ENCODE peak calls at places on chromosomes 5 and 9, in four cellular contexts. Y, L, I and T are unnamed samples.

GRCh38 chr9:134870746-134871667 is 9.6 kb upstream of the FCN2 start:
- DNase-seq in L (no peak), I (no peak), Y (no peak), T (peak)

GRCh38 chr5:154421868-154422267 is 23.9 kb upstream of the SAP30L start:
- DNase-seq in L (peak), I (no peak), Y (peak), T (peak)

GRCh38 chr5:111131356-111131755 is 39.2 kb downstream of the WDR36 start:
- DNase-seq in Y (peak), L (no peak), I (no peak), T (no peak)

GRCh38 chr5:10831416-10831815 is 70.4 kb upstream of the DAP start:
- DNase-seq in Y (no peak), L (peak), I (no peak), T (no peak)

GRCh38 chr5:123474238-123474637 is 37.7 kb upstream of the CSNK1G3 start:
- DNase-seq in I (no peak), L (no peak), Y (no peak), T (no peak)

GRCh38 chr9:111959468-111959941 is 62.9 kb downstream of the UGCG start:
- DNase-seq in Y (peak), L (peak), I (no peak), T (no peak)

GRCh38 chr9:69946800-69947437 is 96.7 kb upstream of the MAMDC2 start:
- DNase-seq in Y (peak), L (peak), I (no peak), T (no peak)

GRCh38 chr5:42522783-42523182 is 99.5 kb downstream of the GHR start:
- DNase-seq in Y (no peak), I (no peak), L (no peak), T (no peak)

GRCh38 chr5:79020861-79021561 is 35.9 kb upstream of the ARSB start:
- DNase-seq in I (peak), Y (peak), L (peak), T (peak)

GRCh38 chr9:8188720-8189407 is 389.3 kb upstream of the DMAC1 start:
- DNase-seq in Y (no peak), I (no peak), L (no peak), T (no peak)

GRCh38 chr9:98236881-98237487 is 18.5 kb downstream of the TBC1D2 start:
- DNase-seq in I (no peak), Y (no peak), L (no peak), T (no peak)

GRCh38 chr5:57174128-57174849 is 430 bp downstream of the GPBP1 start:
- DNase-seq in Y (peak), I (no peak), L (no peak), T (no peak)

GRCh38 chr5:103340717-103341397 is 82.3 kb downstream of the MACIR start:
- DNase-seq in Y (no peak), I (no peak), L (peak), T (no peak)

GRCh38 chr9:117545846-117546245 is 131.0 kb upstream of the ASTN2 start:
- DNase-seq in I (no peak), Y (no peak), L (no peak), T (no peak)

GRCh38 chr9:93896093-93896492 is 59.1 kb downstream of the BARX1 start:
- DNase-seq in L (no peak), Y (no peak), I (no peak), T (peak)

GRCh38 chr9:130707225-130707976 is 13.8 kb downstream of the EXOSC2 start:
- DNase-seq in Y (peak), I (no peak), L (peak), T (peak)

GRCh38 chr9:134395727-134396257 is 69.5 kb downstream of the RXRA start:
- DNase-seq in Y (no peak), L (no peak), I (no peak), T (no peak)

GRCh38 chr5:100270323-100270771 is 264.8 kb upstream of the FAM174A start:
- DNase-seq in L (no peak), Y (no peak), I (no peak), T (no peak)

GRCh38 chr9:83220737-83221136 is 157.8 kb upstream of the RASEF start:
- DNase-seq in L (peak), I (no peak), Y (no peak), T (no peak)

GRCh38 chr9:98410185-98410697 is 154.8 kb upstream of the TBC1D2 start:
- DNase-seq in I (peak), Y (peak), L (peak), T (peak)

GRCh38 chr5:60977956-60978737 is 33.1 kb downstream of the NDUFAF2 start:
- DNase-seq in Y (peak), I (no peak), L (no peak), T (no peak)

GRCh38 chr9:31236344-31236743 is 1148.1 kb upstream of the ACO1 start:
- DNase-seq in I (no peak), Y (no peak), L (no peak), T (no peak)

GRCh38 chr5:16934123-16934522 is 2.0 kb downstream of the MYO10 start:
- DNase-seq in I (peak), L (peak), Y (peak), T (peak)

GRCh38 chr5:147805030-147805454 is 22.5 kb upstream of the JAKMIP2 start:
- DNase-seq in L (no peak), Y (no peak), I (no peak), T (no peak)

GRCh38 chr5:22787807-22788206 is 65.3 kb downstream of the CDH12 start:
- DNase-seq in I (no peak), L (no peak), Y (no peak), T (no peak)

GRCh38 chr9:31336391-31336790 is 1048.1 kb upstream of the ACO1 start:
- DNase-seq in L (no peak), Y (no peak), I (no peak), T (no peak)

GRCh38 chr9:21762064-21762463 is 40.4 kb upstream of the MTAP start:
- DNase-seq in L (no peak), Y (no peak), I (no peak), T (no peak)

GRCh38 chr9:108056805-108057386 is 567.3 kb upstream of the KLF4 start:
- DNase-seq in I (no peak), L (peak), Y (no peak), T (no peak)

GRCh38 chr5:32030226-32030625 is 143.9 kb downstream of the GOLPH3 start:
- DNase-seq in I (no peak), L (no peak), Y (no peak), T (no peak)

GRCh38 chr5:179238628-179238970 is 106.7 kb downstream of the ADAMTS2 start:
- DNase-seq in L (no peak), I (no peak), Y (no peak), T (peak)

GRCh38 chr5:57117601-57118000 is 56.3 kb upstream of the GPBP1 start:
- DNase-seq in L (no peak), I (no peak), Y (no peak), T (no peak)

GRCh38 chr9:1604942-1605560 is 410.1 kb upstream of the SMARCA2 start:
- DNase-seq in L (no peak), I (no peak), Y (peak), T (no peak)

GRCh38 chr9:122084276-122084675 is 8.8 kb downstream of the TTLL11 start:
- DNase-seq in Y (no peak), L (no peak), I (no peak), T (no peak)

GRCh38 chr5:140627972-140628371 is 5.0 kb downstream of the CD14 start:
- DNase-seq in L (no peak), I (no peak), Y (peak), T (no peak)
- H3K56ac ChIP-seq in L (no peak), I (no peak), Y (no peak), T (no peak)

GRCh38 chr9:133139246-133140173 is 18.5 kb upstream of the RALGDS start:
- DNase-seq in I (no peak), Y (no peak), L (no peak), T (no peak)

GRCh38 chr9:133140606-133141005 is 19.6 kb upstream of the RALGDS start:
- DNase-seq in Y (no peak), I (no peak), L (no peak), T (no peak)

GRCh38 chr9:133141833-133142594 is 21.0 kb upstream of the RALGDS start:
- DNase-seq in I (no peak), Y (no peak), L (no peak), T (no peak)

GRCh38 chr9:133137451-133138231 is 16.6 kb upstream of the RALGDS start:
- DNase-seq in I (no peak), Y (no peak), L (no peak), T (no peak)

GRCh38 chr9:133140174-133140505 is 19.1 kb upstream of the RALGDS start:
- DNase-seq in L (no peak), I (no peak), Y (no peak), T (no peak)
- H3K18ac ChIP-seq in L (no peak), I (no peak), Y (no peak), T (no peak)

DNA sequence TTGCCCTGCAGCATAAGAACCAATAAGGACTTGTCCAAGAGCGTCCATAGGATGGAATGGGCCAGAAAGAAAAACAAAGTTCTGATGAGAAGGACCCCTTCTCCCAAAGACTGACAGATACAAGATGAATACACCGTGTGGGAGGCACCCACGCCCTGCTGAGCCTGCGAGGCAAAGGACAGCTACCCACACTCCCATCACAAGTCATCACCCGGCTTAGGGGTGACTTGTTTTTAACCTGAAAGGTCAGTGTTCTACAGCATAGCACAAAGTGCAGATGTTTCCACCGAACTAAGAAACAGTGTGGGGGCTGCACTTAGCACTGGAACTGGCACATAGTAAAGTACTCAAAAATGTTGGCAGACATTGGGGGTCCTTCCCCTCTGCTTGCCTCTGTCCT is 13.9 kb downstream of the TNIP1 start:
- DNase-seq in I (no peak), L (no peak), Y (no peak), T (no peak)
- H3K56ac ChIP-seq in I (no peak), L (no peak), Y (no peak), T (no peak)

GRCh38 chr5:133882801-133883200 is 85.6 kb downstream of the C5orf15 start:
- DNase-seq in L (no peak), I (no peak), Y (no peak), T (no peak)

GRCh38 chr5:133882107-133882695 is 86.2 kb downstream of the C5orf15 start:
- DNase-seq in Y (no peak), L (no peak), I (no peak), T (no peak)

GRCh38 chr5:133885566-133885965 is 82.9 kb downstream of the C5orf15 start:
- DNase-seq in Y (no peak), I (no peak), L (no peak), T (no peak)

GRCh38 chr5:133884525-133885311 is 83.7 kb downstream of the C5orf15 start:
- DNase-seq in L (no peak), I (no peak), Y (no peak), T (no peak)

DNA sequence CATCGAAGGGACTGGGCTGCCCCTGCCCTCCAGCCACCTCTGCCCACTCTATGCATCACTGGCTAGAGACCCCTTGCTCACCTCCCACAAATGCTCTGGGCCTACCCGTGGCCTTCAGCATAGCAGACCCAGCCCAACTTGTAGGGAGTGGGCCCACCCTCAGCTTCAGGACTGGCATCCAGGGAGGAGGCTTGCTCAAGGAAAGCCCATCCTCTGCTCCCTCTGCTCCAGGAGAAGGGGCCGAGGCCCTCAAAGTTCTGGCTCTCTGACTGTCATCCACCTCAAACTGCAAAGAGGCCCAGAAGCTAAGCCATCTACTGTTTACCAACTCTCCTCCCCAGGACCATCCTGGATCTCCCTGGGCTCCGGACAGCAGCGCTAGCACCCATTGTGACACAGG is 84.5 kb downstream of the C5orf15 start:
- DNase-seq in Y (no peak), L (no peak), I (no peak), T (no peak)
- H3K18ac ChIP-seq in Y (no peak), L (no peak), I (no peak), T (no peak)

GRCh38 chr5:96142184-96142781 is 180.6 kb upstream of the ELL2 start:
- DNase-seq in I (no peak), Y (no peak), L (no peak), T (no peak)
- H3K56ac ChIP-seq in I (no peak), Y (no peak), L (no peak), T (no peak)

DNA sequence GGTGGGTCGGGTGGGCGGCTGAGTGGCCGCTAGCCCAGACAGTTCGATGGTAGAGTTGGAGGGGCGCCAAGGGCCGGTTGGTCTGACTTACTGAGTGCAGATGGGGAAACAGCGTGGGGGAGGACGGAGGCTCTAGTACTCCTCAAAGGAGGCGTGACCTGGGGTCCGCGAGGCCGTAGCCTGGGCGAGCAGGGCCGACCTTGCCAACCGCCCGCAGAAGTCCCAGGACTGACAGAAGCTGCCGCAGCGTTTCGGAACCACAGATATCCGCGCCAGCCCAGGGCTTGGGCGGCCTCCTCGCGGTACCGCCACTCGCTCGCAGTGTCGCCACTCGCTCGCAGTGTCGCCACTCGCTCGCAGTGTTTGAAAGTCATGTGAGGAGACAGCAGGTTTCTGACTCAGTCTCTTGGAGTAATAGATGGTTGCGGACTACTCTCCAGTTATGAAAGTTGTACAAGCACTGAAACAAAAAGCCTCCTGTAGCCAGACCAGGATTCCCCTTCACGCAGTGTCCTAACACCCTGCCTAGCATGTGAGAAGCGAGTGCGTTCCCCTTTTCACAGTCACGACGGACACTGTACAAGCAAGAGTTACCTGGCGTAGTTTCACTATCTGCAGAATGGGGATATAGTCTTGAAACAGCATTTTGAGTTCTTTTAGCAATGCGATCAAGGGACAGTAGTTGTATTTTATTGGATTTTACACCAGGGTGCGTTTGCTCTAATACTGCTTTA is 674 bp downstream of the TMEM38B start:
- DNase-seq in Y (peak), L (peak), I (no peak), T (peak)
- H3K18ac ChIP-seq in Y (peak), L (no peak), I (no peak), T (no peak)

GRCh38 chr9:116002181-116002580 is 151.4 kb upstream of the PAPPA start:
- DNase-seq in L (no peak), Y (no peak), I (no peak), T (no peak)

GRCh38 chr9:116000748-116001329 is 152.8 kb upstream of the PAPPA start:
- DNase-seq in Y (peak), L (no peak), I (no peak), T (peak)

GRCh38 chr9:115999498-115999897 is 154.1 kb upstream of the PAPPA start:
- DNase-seq in Y (no peak), I (no peak), L (peak), T (no peak)

GRCh38 chr9:116005267-116005666 is 148.3 kb upstream of the PAPPA start:
- DNase-seq in L (no peak), Y (no peak), I (no peak), T (no peak)

GRCh38 chr9:116002624-116003023 is 151.0 kb upstream of the PAPPA start:
- DNase-seq in L (no peak), Y (no peak), I (no peak), T (no peak)
- H3K56ac ChIP-seq in L (no peak), Y (no peak), I (no peak), T (no peak)

DNA sequence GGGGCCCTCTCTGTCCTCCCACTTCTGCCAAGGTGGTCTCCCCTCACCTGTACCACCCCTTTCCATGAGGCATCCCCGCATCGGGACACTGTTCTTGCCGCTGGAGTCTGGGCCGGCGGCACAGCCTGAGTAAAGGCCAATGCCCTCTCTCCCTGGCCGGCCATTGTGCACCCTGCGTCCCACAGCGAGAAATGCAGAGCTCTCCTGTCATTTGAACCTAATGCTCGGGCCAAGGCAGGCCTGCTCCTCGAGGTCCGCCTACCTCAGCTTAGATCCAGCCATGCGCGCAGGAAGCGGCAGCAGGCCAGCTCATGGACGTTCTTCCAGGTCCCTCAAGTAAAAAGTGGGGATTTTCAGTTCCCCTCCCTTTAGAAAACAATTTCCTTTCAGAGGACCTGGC is 135.0 kb downstream of the HSD17B3 start:
- DNase-seq in I (no peak), L (no peak), Y (no peak), T (no peak)
- H3K18ac ChIP-seq in I (no peak), L (no peak), Y (no peak), T (no peak)

DNA sequence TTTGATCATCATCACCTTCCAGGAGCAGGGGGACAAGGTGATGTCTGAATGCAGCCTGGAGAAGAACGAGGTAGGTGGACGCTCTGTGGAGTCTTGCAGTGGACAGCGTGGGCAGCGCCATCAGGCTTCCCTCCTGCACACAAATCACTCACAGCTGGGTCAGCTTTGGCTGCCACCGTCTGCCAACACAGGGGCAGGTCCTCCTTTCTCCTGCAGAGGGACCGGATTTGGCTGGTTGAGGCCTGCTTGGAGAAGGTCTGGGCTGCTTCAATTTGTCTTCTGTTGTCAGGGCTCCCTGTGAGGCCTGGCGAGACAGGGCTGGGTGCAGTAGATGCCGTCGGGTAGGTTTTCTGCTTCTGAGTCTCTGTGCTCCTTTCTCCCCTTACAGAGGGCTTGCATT is 180.6 kb downstream of the CACNA1B start:
- DNase-seq in Y (no peak), L (no peak), I (no peak), T (no peak)
- H3K56ac ChIP-seq in Y (no peak), L (no peak), I (no peak), T (no peak)

GRCh38 chr5:19498852-19499251 is 489.1 kb downstream of the CDH18 start:
- DNase-seq in I (no peak), Y (no peak), L (no peak), T (no peak)

GRCh38 chr5:19497229-19497815 is 490.7 kb downstream of the CDH18 start:
- DNase-seq in Y (no peak), I (no peak), L (no peak), T (no peak)

GRCh38 chr5:19492861-19493260 is 495.1 kb downstream of the CDH18 start:
- DNase-seq in I (no peak), Y (no peak), L (no peak), T (no peak)

DNA sequence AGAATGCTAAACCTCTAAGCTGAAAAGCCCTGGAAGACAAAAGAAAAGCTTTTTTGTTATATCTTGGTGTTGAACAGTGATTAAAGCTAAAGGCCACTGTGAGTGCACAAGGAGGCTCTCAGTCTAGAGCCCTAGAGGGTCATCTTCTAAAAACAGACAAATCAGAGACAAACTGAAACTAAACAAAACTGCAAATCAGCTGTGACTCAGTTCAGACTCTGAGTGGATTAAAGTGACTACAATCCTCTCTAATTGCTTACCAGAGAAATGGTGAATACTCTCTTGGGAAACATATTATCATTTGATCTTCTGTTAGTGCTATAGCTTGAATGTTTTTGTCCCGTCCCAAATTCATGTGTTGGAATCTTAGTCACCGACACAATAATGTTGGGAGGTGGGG is 491.9 kb downstream of the CDH18 start:
- DNase-seq in L (no peak), Y (no peak), I (no peak), T (no peak)
- H3K18ac ChIP-seq in L (no peak), Y (no peak), I (no peak), T (no peak)